ENCODE peak calls at places on chromosomes 5 and 9, in eight cellular contexts. U, N, P, V, J, D, C and T are unnamed samples.

GRCh38 chr9:98375138-98375726 is 119.8 kb upstream of the TBC1D2 start:
- DNase-seq in U (no peak), N (no peak), P (peak; percentile 36), V (no peak), J (no peak), D (no peak), C (no peak), T (peak; percentile 6)

GRCh38 chr5:149719666-149720065 is 10.4 kb upstream of the PPARGC1B start:
- DNase-seq in U (no peak), N (no peak), P (no peak), V (no peak), J (no peak), D (no peak), C (no peak), T (no peak)

GRCh38 chr5:137649228-137649890 is 86.5 kb downstream of the KLHL3 start:
- DNase-seq in U (no peak), N (no peak), P (no peak), V (no peak), J (no peak), D (no peak), C (no peak), T (no peak)

GRCh38 chr9:114696814-114697544 is 15.0 kb upstream of the TEX48 start:
- DNase-seq in U (no peak), N (no peak), P (peak; percentile 56), V (no peak), J (no peak), D (peak; percentile 68), C (peak; percentile 80), T (peak; percentile 25)

GRCh38 chr5:141735823-141736222 is 53.8 kb upstream of the ARAP3 start:
- DNase-seq in U (no peak), N (no peak), P (no peak), V (no peak), J (no peak), D (no peak), C (no peak), T (no peak)

GRCh38 chr5:178312900-178313299 is 80.3 kb upstream of the PHYKPL start:
- DNase-seq in U (no peak), N (no peak), P (no peak), V (no peak), J (no peak), D (no peak), C (no peak), T (no peak)

GRCh38 chr5:35082530-35082929 is 34.8 kb upstream of the AGXT2 start:
- DNase-seq in U (no peak), N (no peak), P (no peak), V (no peak), J (no peak), D (no peak), C (no peak), T (no peak)

GRCh38 chr5:150628936-150629485 is 11.4 kb upstream of the SYNPO start:
- DNase-seq in U (no peak), N (no peak), P (no peak), V (no peak), J (no peak), D (no peak), C (no peak), T (no peak)